ENCODE peak calls at places on chromosomes 7 and 10, in seven cellular contexts. Q is epithelial cell of esophagus, N is fibroblast of mammary gland, M is endothelial cell of umbilical vein, Y is hepatocyte, C is epithelial cell of proximal tubule, J is BE2C. L is an unnamed sample.

GRCh38 chr10:60488111-60488669 is 98.5 kb upstream of the ANK3 start:
- DNase-seq in Q (peak; percentile 76), N (no peak), M (no peak), Y (no peak), C (no peak), J (no peak), L (no peak)

GRCh38 chr10:76428541-76429330 is 997.3 kb downstream of the LRMDA start:
- DNase-seq in Q (peak; percentile 66), N (peak; percentile 86), M (peak; percentile 33), Y (peak; percentile 63), C (peak; percentile 87), J (no peak), L (peak; percentile 95)

GRCh38 chr7:98733036-98733435 is 116.0 kb downstream of the NPTX2 start:
- DNase-seq in Q (peak; percentile 32), N (peak; percentile 30), M (no peak), Y (peak; percentile 23), C (no peak), J (peak; percentile 68), L (peak; percentile 13)

GRCh38 chr10:93261961-93262610 is 188.4 kb downstream of the CYP26A1 start:
- DNase-seq in Q (peak; percentile 83), N (peak; percentile 56), M (peak; percentile 21), Y (no peak), C (peak; percentile 10), J (no peak), L (peak; percentile 62)

GRCh38 chr7:12321248-12321647 is 82.4 kb downstream of the VWDE start:
- DNase-seq in Q (no peak), N (no peak), M (no peak), Y (no peak), C (no peak), J (no peak), L (no peak)

GRCh38 chr10:118047363-118047719 is 600 bp upstream of the RAB11FIP2 start:
- DNase-seq in Q (no peak), N (no peak), M (no peak), Y (no peak), C (no peak), J (no peak), L (no peak)

GRCh38 chr10:68861253-68861652 is 33.9 kb downstream of the STOX1 start:
- DNase-seq in Q (peak; percentile 6), N (no peak), M (peak; percentile 7), Y (no peak), C (no peak), J (no peak), L (peak; percentile 25)

GRCh38 chr7:127393370-127394058 is 1.0 kb upstream of the ZNF800 start:
- DNase-seq in Q (no peak), N (no peak), M (no peak), Y (peak; percentile 8), C (no peak), J (peak; percentile 24), L (peak; percentile 34)

GRCh38 chr10:73983096-73984047 is 14.5 kb upstream of the VCL start:
- DNase-seq in Q (peak; percentile 65), N (no peak), M (no peak), Y (no peak), C (no peak), J (no peak), L (no peak)

GRCh38 chr7:43834463-43835251 is 34.7 kb downstream of the MRPS24 start:
- DNase-seq in Q (peak; percentile 36), N (peak; percentile 67), M (peak; percentile 22), Y (no peak), C (peak; percentile 40), J (no peak), L (peak; percentile 34)

GRCh38 chr7:142871260-142872105 is 14.1 kb downstream of the TRPV6 start:
- DNase-seq in Q (no peak), N (no peak), M (no peak), Y (no peak), C (no peak), J (no peak), L (no peak)

GRCh38 chr10:104028146-104028545 is 57.5 kb downstream of the COL17A1 start:
- DNase-seq in Q (peak; percentile 52), N (peak; percentile 49), M (no peak), Y (peak; percentile 45), C (no peak), J (no peak), L (peak; percentile 69)

GRCh38 chr7:38744746-38745145 is 113.6 kb upstream of the AMPH start:
- DNase-seq in Q (peak; percentile 90), N (peak; percentile 76), M (no peak), Y (no peak), C (no peak), J (no peak), L (peak; percentile 71)

GRCh38 chr10:31099101-31099500 is 67.4 kb upstream of the ZNF438 start:
- DNase-seq in Q (no peak), N (no peak), M (no peak), Y (no peak), C (no peak), J (no peak), L (peak; percentile 72)

GRCh38 chr7:55775051-55775420 is 87.5 kb downstream of the SEPTIN14 start:
- DNase-seq in Q (no peak), N (no peak), M (no peak), Y (no peak), C (no peak), J (no peak), L (no peak)

DNA sequence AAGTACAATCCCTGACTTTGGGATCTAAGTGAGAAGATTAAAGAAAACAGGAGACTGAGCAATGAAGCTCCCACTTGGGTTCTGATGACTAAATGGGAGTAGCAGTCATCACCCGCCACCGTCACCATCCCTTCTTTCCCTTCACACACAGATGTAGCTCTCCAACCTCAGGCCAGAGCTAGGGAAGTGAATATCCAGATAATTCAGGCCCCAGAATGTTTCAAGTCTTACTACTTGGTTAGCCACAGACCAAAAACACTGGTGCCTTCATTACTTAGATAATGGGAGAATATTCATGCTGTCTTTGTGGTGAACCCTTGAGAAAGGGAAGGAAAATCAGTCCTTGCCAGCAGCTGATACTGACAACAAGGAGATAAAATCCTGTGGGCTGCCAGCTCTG is 100.7 kb downstream of the OSBPL3 start:
- DNase-seq in Q (no peak), N (peak; percentile 46), M (no peak), Y (no peak), C (no peak), J (no peak), L (no peak)
- H3K4me3 ChIP-seq in Q (no peak overlapping the region), N (no peak overlapping the region), M (no peak overlapping the region), Y (no peak overlapping the region), C (no peak overlapping the region), J (no peak overlapping the region), L (no peak overlapping the region)

GRCh38 chr7:101950450-101951119 is 133.2 kb downstream of the CUX1 start:
- DNase-seq in Q (no peak), N (peak; percentile 84), M (peak; percentile 62), Y (peak; percentile 57), C (peak; percentile 56), J (no peak), L (peak; percentile 76)
- TF ChIP-seq CTCF in Q (no peak), N (peak; percentile 42), M (peak; percentile 16), Y (peak; percentile 19), C (peak; percentile 53), J (peak; percentile 32), L (peak; percentile 48)

GRCh38 chr7:93622036-93622714 is 47.7 kb upstream of the CALCR start:
- DNase-seq in Q (peak; percentile 45), N (peak; percentile 45), M (no peak), Y (peak; percentile 39), C (no peak), J (peak; percentile 16), L (peak; percentile 56)
- H3K4me3 ChIP-seq in Q (no peak overlapping the region), N (no peak overlapping the region), M (no peak overlapping the region), Y (peak overlapping the region; percentile 9), C (no peak overlapping the region), J (no peak overlapping the region), L (no peak overlapping the region)

GRCh38 chr7:28687631-28688030 is 270.5 kb downstream of the TRIL start:
- DNase-seq in Q (no peak), N (no peak), M (peak; percentile 15), Y (no peak), C (no peak), J (no peak), L (no peak)
- TF ChIP-seq CTCF in Q (no peak), N (no peak), M (no peak), Y (no peak), C (no peak), J (no peak), L (no peak)

DNA sequence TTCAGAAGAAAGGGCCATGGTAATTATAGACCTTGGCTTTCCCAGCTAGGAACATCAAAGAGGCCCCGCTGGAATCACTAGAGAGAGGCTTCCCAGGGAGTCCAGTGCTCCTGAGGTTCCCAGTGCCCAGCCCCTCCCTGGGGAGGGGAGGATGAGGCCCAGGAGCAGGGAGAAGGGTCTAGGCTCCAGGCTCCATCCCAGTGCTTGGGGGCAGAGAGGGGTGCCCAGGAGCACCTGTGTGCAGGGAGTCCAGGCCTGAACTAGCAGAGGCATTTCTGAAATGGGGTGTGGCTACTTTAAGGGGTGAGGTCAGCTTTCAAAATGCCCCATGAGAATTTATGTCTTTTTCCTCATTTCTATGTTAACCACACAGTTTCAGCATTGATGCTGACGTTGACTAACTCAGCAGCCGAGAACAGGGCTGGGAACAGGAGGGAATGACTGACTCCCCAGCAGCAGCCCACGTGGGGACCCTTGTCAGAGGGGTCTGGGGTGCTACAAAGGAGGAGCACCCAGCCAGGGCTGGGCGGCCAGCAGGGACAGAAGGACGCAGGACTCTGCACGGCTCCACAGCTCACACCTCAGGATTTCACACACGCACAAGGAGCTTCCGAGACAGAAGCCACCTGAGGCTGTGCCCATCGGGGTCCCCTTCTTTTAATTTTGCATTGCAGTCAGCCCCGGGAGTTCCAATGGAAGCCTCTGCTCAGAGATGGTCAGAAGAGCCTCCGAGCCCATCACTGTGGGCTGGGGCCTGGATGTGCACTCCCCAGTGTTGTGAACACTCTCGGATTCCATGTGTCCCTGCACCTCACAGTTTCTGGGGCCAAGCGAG is 570.2 kb downstream of the PTPRN2 start:
- DNase-seq in Q (no peak), N (no peak), M (no peak), Y (no peak), C (no peak), J (no peak), L (no peak)
- H3K4me3 ChIP-seq in Q (no peak overlapping the region), N (no peak overlapping the region), M (no peak overlapping the region), Y (no peak overlapping the region), C (no peak overlapping the region), J (no peak overlapping the region), L (no peak overlapping the region)

DNA sequence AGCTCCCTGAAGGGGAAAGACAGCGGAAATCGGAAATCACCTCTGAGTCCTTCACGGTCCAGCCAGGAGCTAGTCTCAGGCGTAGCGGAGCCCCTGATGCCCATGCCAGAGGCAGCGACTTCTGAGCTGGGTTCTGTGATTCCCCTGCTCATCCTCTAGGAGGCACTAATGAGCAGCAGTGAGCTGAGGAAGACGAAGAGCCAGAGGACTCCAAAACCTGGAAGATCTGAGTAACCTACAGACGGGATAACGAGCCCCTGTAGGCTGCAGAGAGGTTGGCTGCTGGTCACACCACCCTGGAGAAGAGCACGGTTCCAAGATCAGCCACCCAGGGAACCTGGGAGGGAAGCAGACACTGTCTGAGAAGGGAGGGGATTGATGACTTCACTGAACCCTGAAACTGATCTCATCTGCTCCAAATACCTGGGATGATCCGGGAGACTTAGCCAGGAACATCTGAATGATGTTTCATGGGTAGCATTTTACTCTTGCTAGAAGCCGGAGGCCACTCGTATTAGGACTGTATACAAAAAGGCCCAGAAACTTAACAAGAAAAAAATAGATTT is 304.1 kb downstream of the PAXIP1 start:
- DNase-seq in Q (no peak), N (no peak), M (no peak), Y (no peak), C (no peak), J (no peak), L (no peak)
- TF ChIP-seq CTCF in Q (no peak), N (peak; percentile 2), M (no peak), Y (peak; percentile 39), C (peak; percentile 37), J (peak; percentile 79), L (no peak)

L was measured in choroid plexus epithelial cell.